ENCODE peak calls at places on chromosomes 1 and 21, in seven cellular contexts. Y is esophagus squamous epithelium, M is A549, I is uterus, F is transverse colon, S is heart left ventricle, Q is body of pancreas. K is an unnamed sample.

GRCh38 chr1:39178541-39179431 is 25.7 kb upstream of the MACF1 start:
- DNase-seq in F (no peak), I (peak; percentile 39), Y (no peak), M (peak; percentile 89), Q (peak; percentile 54), S (no peak), K (peak; percentile 30)

GRCh38 chr1:36125129-36125991 is at the start of gene COL8A2:
- DNase-seq in Q (no peak), M (no peak), I (peak; percentile 41), Y (no peak), S (peak; percentile 36), F (peak; percentile 19), K (no peak)

GRCh38 chr1:21933397-21934248 is 3.5 kb downstream of the HSPG2 start:
- DNase-seq in I (peak; percentile 87), Y (no peak), M (no peak), S (peak; percentile 82), F (peak; percentile 63), Q (peak; percentile 92), K (no peak)

GRCh38 chr1:168360151-168360550 is 79.5 kb downstream of the TBX19 start:
- DNase-seq in I (no peak), Y (no peak), F (no peak), M (no peak), Q (no peak), S (no peak), K (no peak)

GRCh38 chr1:246526915-246527314 is 19.8 kb upstream of the SMYD3 start:
- DNase-seq in Q (no peak), S (no peak), M (no peak), Y (no peak), I (no peak), F (no peak), K (no peak)

GRCh38 chr1:27858072-27858948 is 14.0 kb upstream of the THEMIS2 start:
- DNase-seq in M (peak; percentile 69), I (peak; percentile 80), Q (peak; percentile 86), Y (no peak), S (peak; percentile 79), F (peak; percentile 91), K (peak; percentile 83)

GRCh38 chr1:174964261-174964984 is 35.3 kb upstream of the CACYBP start:
- DNase-seq in S (no peak), Y (no peak), I (no peak), F (no peak), M (peak; percentile 19), Q (no peak), K (no peak)

GRCh38 chr1:27789511-27790154 is 16.6 kb downstream of the STX12 start:
- DNase-seq in F (no peak), I (peak; percentile 59), Q (no peak), Y (no peak), S (peak; percentile 51), M (no peak), K (no peak)

GRCh38 chr21:17931080-17931479 is 111.9 kb upstream of the C21orf91 start:
- DNase-seq in S (no peak), M (peak; percentile 4), I (no peak), F (no peak), Y (no peak), Q (no peak), K (no peak)

GRCh38 chr21:33854604-33855003 is 61.0 kb downstream of the ATP5PO start:
- DNase-seq in Y (no peak), F (no peak), Q (no peak), S (no peak), I (no peak), M (peak; percentile 29), K (no peak)

GRCh38 chr1:237197470-237198425 is 155.8 kb downstream of the RYR2 start:
- DNase-seq in M (no peak), Q (no peak), F (no peak), I (no peak), S (no peak), Y (no peak), K (no peak)

GRCh38 chr21:27799861-27800260 is 833.0 kb upstream of the ADAMTS5 start:
- DNase-seq in Q (no peak), S (no peak), Y (no peak), I (no peak), M (no peak), F (no peak), K (no peak)

GRCh38 chr1:6094801-6095505 is 49.3 kb downstream of the KCNAB2 start:
- DNase-seq in Q (no peak), I (no peak), F (no peak), M (no peak), S (no peak), Y (no peak), K (no peak)

GRCh38 chr1:29520571-29521437 is 284.5 kb downstream of the PTPRU start:
- DNase-seq in F (no peak), Y (no peak), Q (no peak), I (no peak), S (no peak), M (no peak), K (no peak)

GRCh38 chr1:197252981-197253380 is 15.1 kb upstream of the CRB1 start:
- DNase-seq in S (no peak), F (no peak), I (no peak), Y (no peak), M (no peak), Q (no peak), K (no peak)

GRCh38 chr1:112388436-112388835 is 7.6 kb upstream of the CTTNBP2NL start:
- DNase-seq in F (no peak), Q (no peak), I (peak; percentile 32), S (no peak), Y (no peak), M (no peak), K (no peak)

GRCh38 chr1:62228139-62228882 is 33.7 kb downstream of the L1TD1 start:
- DNase-seq in Y (no peak), Q (no peak), I (no peak), F (no peak), S (no peak), M (no peak), K (no peak)

GRCh38 chr1:65939636-65940035 is 146.9 kb downstream of the PDE4B start:
- DNase-seq in Q (no peak), M (no peak), S (no peak), Y (no peak), F (no peak), I (no peak), K (no peak)

GRCh38 chr1:160078392-160079195 is 2.7 kb upstream of the KCNJ9 start:
- DNase-seq in Q (no peak), M (peak; percentile 42), I (no peak), F (peak; percentile 62), S (no peak), Y (no peak), K (peak; percentile 57)

GRCh38 chr1:161805399-161806197 is 39.5 kb downstream of the ATF6 start:
- DNase-seq in Y (no peak), Q (no peak), I (no peak), M (no peak), F (no peak), S (no peak), K (no peak)

GRCh38 chr1:231885209-231885854 is 258.7 kb downstream of the DISC1 start:
- DNase-seq in I (no peak), M (no peak), Q (no peak), F (no peak), Y (no peak), S (no peak), K (no peak)

GRCh38 chr1:67978988-67979516 is 71.4 kb downstream of the DIRAS3 start:
- DNase-seq in F (no peak), S (no peak), M (peak; percentile 92), Q (no peak), Y (no peak), I (no peak), K (no peak)

GRCh38 chr1:23996700-23997229 is 16.6 kb upstream of the SRSF10 start:
- DNase-seq in I (no peak), F (no peak), Q (peak; percentile 68), S (no peak), M (no peak), Y (no peak), K (no peak)

GRCh38 chr21:43740497-43741156 is 21.7 kb downstream of the PDXK start:
- DNase-seq in F (peak; percentile 56), Q (peak; percentile 71), S (no peak), Y (no peak), M (peak; percentile 83), I (peak; percentile 68), K (no peak)

DNA sequence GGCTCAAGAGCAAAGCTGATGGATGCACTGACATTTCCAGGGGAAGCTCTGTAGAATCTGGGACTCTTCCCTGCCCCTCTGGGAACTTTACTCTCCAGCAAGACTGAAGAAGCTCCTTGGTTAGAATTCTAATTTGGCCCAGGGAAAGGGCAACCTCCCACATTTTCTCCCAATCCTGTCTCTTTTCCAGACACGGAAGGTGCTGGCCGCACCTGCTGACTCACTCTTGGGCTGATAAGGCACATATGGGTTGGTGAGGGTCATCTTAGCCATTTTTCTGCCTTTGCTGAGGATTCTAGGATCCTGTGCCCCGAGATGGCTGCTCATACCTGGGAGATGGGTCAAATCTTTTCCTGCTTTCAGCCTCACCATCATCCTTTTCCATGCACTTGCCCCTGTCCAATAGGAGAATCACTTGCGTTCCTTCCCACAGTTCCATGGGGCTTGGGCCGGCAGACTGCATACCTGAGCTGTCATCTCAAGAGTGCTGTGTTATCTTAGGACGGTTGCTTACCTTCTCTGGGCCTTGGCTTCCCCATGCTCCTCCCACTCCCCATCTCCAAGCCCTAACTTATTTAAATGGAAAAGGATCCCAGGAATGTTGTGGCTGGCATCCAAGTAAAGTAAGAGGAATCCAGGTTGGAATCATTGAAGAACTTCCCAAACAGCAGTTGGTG is 1.3 kb downstream of the TINAGL1 start:
- DNase-seq in Q (no peak), F (no peak), I (no peak), S (peak; percentile 57), Y (no peak), M (peak; percentile 49), K (no peak)
- H3K4me3 ChIP-seq in Q (no peak overlapping the region), F (peak overlapping the region; percentile 71), I (peak overlapping the region; percentile 48), S (peak overlapping the region; percentile 95), Y (peak overlapping the region; percentile 54), M (no peak overlapping the region), K (peak overlapping the region; percentile 46)

GRCh38 chr1:93447481-93448291 is at the start of gene FNBP1L:
- DNase-seq in S (peak; percentile 87), I (peak; percentile 72), Q (peak; percentile 85), F (peak; percentile 84), Y (no peak), M (peak; percentile 74), K (peak; percentile 81)
- TF ChIP-seq POLR2A in S (no peak), I (peak; percentile 70), Q (peak; percentile 65), F (peak; percentile 75), Y (peak; percentile 55), M (peak; percentile 45), K (peak; percentile 76)

GRCh38 chr1:13643017-13643416 is 57.0 kb upstream of the PRDM2 start:
- DNase-seq in S (no peak), Q (no peak), Y (no peak), F (no peak), M (no peak), I (no peak), K (no peak)

GRCh38 chr1:13646533-13646932 is 53.5 kb upstream of the PRDM2 start:
- DNase-seq in Q (no peak), I (no peak), F (no peak), M (no peak), S (no peak), Y (no peak), K (no peak)

GRCh38 chr1:13642306-13643004 is 57.5 kb upstream of the PRDM2 start:
- DNase-seq in M (no peak), Y (no peak), Q (no peak), S (no peak), I (no peak), F (no peak), K (no peak)
- H3K4me3 ChIP-seq in M (no peak overlapping the region), Y (no peak overlapping the region), Q (no peak overlapping the region), S (no peak overlapping the region), I (no peak overlapping the region), F (no peak overlapping the region), K (no peak overlapping the region)

GRCh38 chr1:52357397-52357796 is 8.6 kb downstream of the CC2D1B start:
- DNase-seq in F (no peak), S (no peak), Y (no peak), Q (no peak), I (no peak), M (no peak), K (no peak)
- TF ChIP-seq POLR2A in F (no peak), S (no peak), Y (no peak), Q (no peak), I (no peak), M (no peak), K (no peak)

K was measured in right lobe of liver.